ENCODE peak calls at places on chromosomes 5 and 9, in five cellular contexts. One of them, this sample, is unnamed.
A peak's percentile ranks its signal among the peaks of the same experiment; 100 is the strongest.

GRCh38 chr5:66829826-66830225 is 233.6 kb downstream of the MAST4 start:
- DNase-seq in Caco-2: no peak
- DNase-seq in transverse colon: no peak
- DNase-seq in tibial nerve: no peak
- DNase-seq in fibroblast of lung: peak; percentile 81
- DNase-seq in this sample: peak; percentile 77

GRCh38 chr5:97115932-97116331 is 26.5 kb downstream of the LIX1 start:
- DNase-seq in Caco-2: no peak
- DNase-seq in transverse colon: no peak
- DNase-seq in tibial nerve: no peak
- DNase-seq in fibroblast of lung: no peak
- DNase-seq in this sample: no peak

GRCh38 chr5:139633295-139634027 is 14.7 kb upstream of the CXXC5 start:
- DNase-seq in Caco-2: peak; percentile 75
- DNase-seq in transverse colon: peak; percentile 77
- DNase-seq in tibial nerve: no peak
- DNase-seq in fibroblast of lung: peak; percentile 63
- DNase-seq in this sample: peak; percentile 83

GRCh38 chr5:34655354-34655991 is 655 bp upstream of the RAI14 start:
- DNase-seq in Caco-2: peak; percentile 46
- DNase-seq in transverse colon: peak; percentile 51
- DNase-seq in tibial nerve: peak; percentile 19
- DNase-seq in fibroblast of lung: peak; percentile 91
- DNase-seq in this sample: peak; percentile 71

GRCh38 chr5:80871541-80871961 is 88.6 kb upstream of the RASGRF2 start:
- DNase-seq in Caco-2: peak; percentile 55
- DNase-seq in transverse colon: no peak
- DNase-seq in tibial nerve: no peak
- DNase-seq in fibroblast of lung: peak; percentile 58
- DNase-seq in this sample: peak; percentile 48

GRCh38 chr9:71663216-71663615 is 105.1 kb downstream of the CEMIP2 start:
- DNase-seq in Caco-2: no peak
- DNase-seq in transverse colon: no peak
- DNase-seq in tibial nerve: no peak
- DNase-seq in fibroblast of lung: peak; percentile 59
- DNase-seq in this sample: no peak

GRCh38 chr9:129694265-129694664 is 28.8 kb downstream of the PRRX2 start:
- DNase-seq in Caco-2: no peak
- DNase-seq in transverse colon: no peak
- DNase-seq in tibial nerve: no peak
- DNase-seq in fibroblast of lung: no peak
- DNase-seq in this sample: no peak

GRCh38 chr5:8060235-8061139 is 191.5 kb downstream of the MTRR start:
- DNase-seq in Caco-2: no peak
- DNase-seq in transverse colon: no peak
- DNase-seq in tibial nerve: no peak
- DNase-seq in fibroblast of lung: no peak
- DNase-seq in this sample: no peak

GRCh38 chr5:78280261-78280660 is 14.2 kb downstream of the AP3B1 start:
- DNase-seq in Caco-2: no peak
- DNase-seq in transverse colon: no peak
- DNase-seq in tibial nerve: no peak
- DNase-seq in fibroblast of lung: no peak
- DNase-seq in this sample: no peak

GRCh38 chr5:39255406-39255805 is 36.0 kb upstream of the FYB1 start:
- DNase-seq in Caco-2: no peak
- DNase-seq in transverse colon: no peak
- DNase-seq in tibial nerve: no peak
- DNase-seq in fibroblast of lung: no peak
- DNase-seq in this sample: no peak

GRCh38 chr9:97774657-97775056 is 77.5 kb upstream of the XPA start:
- DNase-seq in Caco-2: no peak
- DNase-seq in transverse colon: peak; percentile 44
- DNase-seq in tibial nerve: no peak
- DNase-seq in fibroblast of lung: no peak
- DNase-seq in this sample: no peak

GRCh38 chr9:82108881-82109280 is 120.3 kb downstream of the SPATA31D1 start:
- DNase-seq in Caco-2: no peak
- DNase-seq in transverse colon: no peak
- DNase-seq in tibial nerve: no peak
- DNase-seq in fibroblast of lung: no peak
- DNase-seq in this sample: no peak

GRCh38 chr9:94806307-94806893 is 79.9 kb downstream of the AOPEP start:
- DNase-seq in Caco-2: no peak
- DNase-seq in transverse colon: no peak
- DNase-seq in tibial nerve: no peak
- DNase-seq in fibroblast of lung: peak; percentile 41
- DNase-seq in this sample: no peak

GRCh38 chr5:112366987-112367386 is 52.1 kb downstream of the EPB41L4A start:
- DNase-seq in Caco-2: no peak
- DNase-seq in transverse colon: no peak
- DNase-seq in tibial nerve: no peak
- DNase-seq in fibroblast of lung: no peak
- DNase-seq in this sample: peak; percentile 11

GRCh38 chr9:12722131-12722530 is 28.9 kb downstream of the TYRP1 start:
- DNase-seq in Caco-2: no peak
- DNase-seq in transverse colon: no peak
- DNase-seq in tibial nerve: no peak
- DNase-seq in fibroblast of lung: no peak
- DNase-seq in this sample: peak; percentile 16

GRCh38 chr9:5626727-5627634 is 1.9 kb upstream of the RIC1 start:
- DNase-seq in Caco-2: no peak
- DNase-seq in transverse colon: peak; percentile 28
- DNase-seq in tibial nerve: no peak
- DNase-seq in fibroblast of lung: peak; percentile 73
- DNase-seq in this sample: peak; percentile 42

GRCh38 chr9:214488-215448 is at the start of gene DOCK8:
- DNase-seq in Caco-2: peak; percentile 80
- DNase-seq in transverse colon: peak; percentile 80
- DNase-seq in tibial nerve: peak; percentile 28
- DNase-seq in fibroblast of lung: peak; percentile 30
- DNase-seq in this sample: peak; percentile 72

GRCh38 chr9:26945591-26945990 is 1.5 kb downstream of the PLAA start:
- DNase-seq in Caco-2: no peak
- DNase-seq in transverse colon: no peak
- DNase-seq in tibial nerve: no peak
- DNase-seq in fibroblast of lung: no peak
- DNase-seq in this sample: no peak

GRCh38 chr5:56088431-56088949 is 93.7 kb upstream of the IL6ST start:
- DNase-seq in Caco-2: no peak
- DNase-seq in transverse colon: no peak
- DNase-seq in tibial nerve: no peak
- DNase-seq in fibroblast of lung: peak; percentile 15
- DNase-seq in this sample: no peak

GRCh38 chr9:137452761-137453642 is 6.1 kb downstream of the NSMF start:
- DNase-seq in Caco-2: no peak
- DNase-seq in transverse colon: peak; percentile 23
- DNase-seq in tibial nerve: no peak
- DNase-seq in fibroblast of lung: no peak
- DNase-seq in this sample: no peak

GRCh38 chr5:52784741-52785140 is 3.0 kb upstream of the ITGA1 start:
- DNase-seq in Caco-2: no peak
- DNase-seq in transverse colon: no peak
- DNase-seq in tibial nerve: no peak
- DNase-seq in fibroblast of lung: no peak
- DNase-seq in this sample: no peak

GRCh38 chr9:113589890-113590289 is 126.4 kb downstream of the RGS3 start:
- DNase-seq in Caco-2: no peak
- DNase-seq in transverse colon: no peak
- DNase-seq in tibial nerve: no peak
- DNase-seq in fibroblast of lung: peak; percentile 34
- DNase-seq in this sample: peak; percentile 68

GRCh38 chr5:10431408-10431807 is 10.3 kb upstream of the ROPN1L start:
- DNase-seq in Caco-2: no peak
- DNase-seq in transverse colon: no peak
- DNase-seq in tibial nerve: no peak
- DNase-seq in fibroblast of lung: no peak
- DNase-seq in this sample: no peak

GRCh38 chr5:180330270-180330648 is 22.9 kb downstream of the GFPT2 start:
- DNase-seq in Caco-2: no peak
- DNase-seq in transverse colon: no peak
- DNase-seq in tibial nerve: no peak
- DNase-seq in fibroblast of lung: no peak
- DNase-seq in this sample: no peak

GRCh38 chr9:6467006-6467625 is 54.1 kb downstream of the UHRF2 start:
- DNase-seq in Caco-2: no peak
- DNase-seq in transverse colon: no peak
- DNase-seq in tibial nerve: no peak
- DNase-seq in fibroblast of lung: no peak
- DNase-seq in this sample: no peak

GRCh38 chr5:56369333-56369947 is 136.3 kb upstream of the ANKRD55 start:
- DNase-seq in Caco-2: no peak
- DNase-seq in transverse colon: no peak
- DNase-seq in tibial nerve: no peak
- DNase-seq in fibroblast of lung: no peak
- DNase-seq in this sample: no peak

GRCh38 chr5:12109075-12109688 is 204.9 kb upstream of the CTNND2 start:
- DNase-seq in Caco-2: peak; percentile 51
- DNase-seq in transverse colon: no peak
- DNase-seq in tibial nerve: no peak
- DNase-seq in fibroblast of lung: no peak
- DNase-seq in this sample: no peak

GRCh38 chr5:179427032-179427675 is 81.9 kb upstream of the ADAMTS2 start:
- DNase-seq in Caco-2: no peak
- DNase-seq in transverse colon: no peak
- DNase-seq in tibial nerve: no peak
- DNase-seq in fibroblast of lung: no peak
- DNase-seq in this sample: no peak

GRCh38 chr5:126002222-126002897 is 420.8 kb upstream of the GRAMD2B start:
- DNase-seq in Caco-2: no peak
- DNase-seq in transverse colon: no peak
- DNase-seq in tibial nerve: peak; percentile 43
- DNase-seq in fibroblast of lung: peak; percentile 97
- DNase-seq in this sample: peak; percentile 96

DNA sequence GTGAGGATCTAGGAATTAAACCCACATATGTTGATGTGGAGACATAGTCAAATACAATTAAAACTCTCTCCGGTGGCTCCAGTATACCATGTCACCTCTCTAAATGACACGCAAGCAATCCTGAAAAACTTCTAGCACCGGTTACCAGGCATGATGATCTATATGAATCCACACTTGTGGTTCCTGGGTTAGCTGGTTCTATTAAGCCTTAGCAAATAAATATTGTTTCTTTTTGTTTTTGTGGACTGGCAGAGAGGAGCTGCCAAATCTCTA is 104.8 kb downstream of the SEC61B start:
- DNase-seq in Caco-2: no peak
- DNase-seq in transverse colon: no peak
- DNase-seq in tibial nerve: no peak
- DNase-seq in fibroblast of lung: no peak
- DNase-seq in this sample: no peak
- H3K9me3 ChIP-seq in Caco-2: no peaks in the 10 kb centered on the region
- H3K9me3 ChIP-seq in transverse colon: no peaks in the 10 kb centered on the region
- H3K9me3 ChIP-seq in tibial nerve: no peaks in the 10 kb centered on the region
- H3K9me3 ChIP-seq in fibroblast of lung: no peaks in the 10 kb centered on the region
- H3K9me3 ChIP-seq in this sample: no peaks in the 10 kb centered on the region

GRCh38 chr5:1076406-1076805 is 35.5 kb downstream of the SLC12A7 start:
- DNase-seq in Caco-2: no peak
- DNase-seq in transverse colon: no peak
- DNase-seq in tibial nerve: no peak
- DNase-seq in fibroblast of lung: no peak
- DNase-seq in this sample: no peak

GRCh38 chr5:1078206-1078605 is 33.7 kb downstream of the SLC12A7 start:
- DNase-seq in Caco-2: no peak
- DNase-seq in transverse colon: no peak
- DNase-seq in tibial nerve: no peak
- DNase-seq in fibroblast of lung: no peak
- DNase-seq in this sample: no peak

GRCh38 chr5:1075931-1076330 is 35.9 kb downstream of the SLC12A7 start:
- DNase-seq in Caco-2: no peak
- DNase-seq in transverse colon: no peak
- DNase-seq in tibial nerve: no peak
- DNase-seq in fibroblast of lung: no peak
- DNase-seq in this sample: no peak

GRCh38 chr5:1077491-1078020 is 34.3 kb downstream of the SLC12A7 start:
- DNase-seq in Caco-2: no peak
- DNase-seq in transverse colon: no peak
- DNase-seq in tibial nerve: no peak
- DNase-seq in fibroblast of lung: no peak
- DNase-seq in this sample: no peak

DNA sequence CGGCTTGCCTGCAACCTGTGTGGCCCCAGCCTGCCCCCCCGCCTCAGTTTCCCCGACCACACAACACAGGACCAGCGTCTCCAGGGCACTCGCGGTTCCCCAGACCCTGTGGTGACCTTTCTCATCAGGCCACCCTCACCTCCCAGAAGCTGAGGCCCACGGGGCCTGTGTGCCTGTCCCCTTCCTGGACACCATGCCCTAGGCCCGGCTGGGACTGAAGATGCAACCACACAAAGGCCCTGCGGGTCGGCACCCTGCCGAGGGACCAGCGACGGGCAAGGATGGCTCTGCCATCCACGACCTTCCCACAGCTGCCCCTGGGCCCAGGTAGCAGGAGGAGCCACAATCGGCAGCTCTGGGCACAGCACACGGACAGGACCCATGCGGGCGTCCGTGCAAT is 34.8 kb downstream of the SLC12A7 start:
- DNase-seq in Caco-2: no peak
- DNase-seq in transverse colon: no peak
- DNase-seq in tibial nerve: no peak
- DNase-seq in fibroblast of lung: no peak
- DNase-seq in this sample: no peak
- H3K36me3 ChIP-seq in Caco-2: no peaks in the 10 kb centered on the region
- H3K36me3 ChIP-seq in transverse colon: peaks cover 13% of the 10 kb centered on the region
- H3K36me3 ChIP-seq in tibial nerve: no peaks in the 10 kb centered on the region
- H3K36me3 ChIP-seq in fibroblast of lung: peaks cover 1% of the 10 kb centered on the region
- H3K36me3 ChIP-seq in this sample: peaks cover 6% of the 10 kb centered on the region

GRCh38 chr5:166651234-166651633 is 1640.2 kb upstream of the WWC1 start:
- DNase-seq in Caco-2: no peak
- DNase-seq in transverse colon: no peak
- DNase-seq in tibial nerve: no peak
- DNase-seq in fibroblast of lung: no peak
- DNase-seq in this sample: no peak

GRCh38 chr5:166649656-166650055 is 1641.8 kb upstream of the WWC1 start:
- DNase-seq in Caco-2: no peak
- DNase-seq in transverse colon: no peak
- DNase-seq in tibial nerve: no peak
- DNase-seq in fibroblast of lung: no peak
- DNase-seq in this sample: peak; percentile 72

GRCh38 chr5:166648736-166649135 is 1642.7 kb upstream of the WWC1 start:
- DNase-seq in Caco-2: no peak
- DNase-seq in transverse colon: no peak
- DNase-seq in tibial nerve: no peak
- DNase-seq in fibroblast of lung: no peak
- DNase-seq in this sample: peak; percentile 61
- H3K9me3 ChIP-seq in Caco-2: peaks cover 3% of the 10 kb centered on the region
- H3K9me3 ChIP-seq in transverse colon: no peaks in the 10 kb centered on the region
- H3K9me3 ChIP-seq in tibial nerve: no peaks in the 10 kb centered on the region
- H3K9me3 ChIP-seq in fibroblast of lung: no peaks in the 10 kb centered on the region
- H3K9me3 ChIP-seq in this sample: no peaks in the 10 kb centered on the region

DNA sequence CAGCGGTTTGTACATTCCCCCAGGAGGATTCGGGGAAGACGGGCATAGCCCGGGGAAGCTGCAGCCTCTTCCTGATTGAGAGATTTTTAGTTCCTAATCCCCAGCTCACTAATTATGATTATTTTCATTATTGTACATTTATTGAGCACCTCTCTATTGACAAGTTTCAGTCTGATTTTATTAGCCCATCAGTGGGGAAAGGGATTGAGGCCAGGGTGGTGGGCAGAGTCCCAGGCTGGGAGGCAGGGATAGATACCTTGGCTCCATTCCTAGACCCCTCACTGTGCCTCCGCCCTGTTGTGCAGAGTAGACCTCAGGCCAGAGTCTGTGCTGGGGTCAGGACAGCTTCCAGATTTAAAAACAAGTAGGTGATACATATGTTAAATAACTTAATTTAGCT is 27.2 kb downstream of the TCOF1 start:
- DNase-seq in Caco-2: no peak
- DNase-seq in transverse colon: no peak
- DNase-seq in tibial nerve: no peak
- DNase-seq in fibroblast of lung: no peak
- DNase-seq in this sample: no peak
- H3K36me3 ChIP-seq in Caco-2: peaks cover 4% of the 10 kb centered on the region
- H3K36me3 ChIP-seq in transverse colon: peaks cover 55% of the 10 kb centered on the region
- H3K36me3 ChIP-seq in tibial nerve: no peaks in the 10 kb centered on the region
- H3K36me3 ChIP-seq in fibroblast of lung: peaks cover 34% of the 10 kb centered on the region
- H3K36me3 ChIP-seq in this sample: peaks cover 43% of the 10 kb centered on the region